ENCODE peak calls at places on chromosomes 3 and 15, in seven cellular contexts. P is tibial artery, O is esophagus muscularis mucosa, F is H9, G is GM06990, E is astrocyte of the spinal cord, X is astrocyte. C is an unnamed sample.

GRCh38 chr3:101325393-101326134 is 5.2 kb upstream of the IMPG2 start:
- DNase-seq in P (no peak), O (no peak), F (no peak), G (no peak), E (no peak), X (no peak), C (no peak)

GRCh38 chr15:65414841-65415621 is 7.7 kb downstream of the IGDCC4 start:
- DNase-seq in P (no peak), O (no peak), F (peak; percentile 94), G (no peak), E (peak; percentile 89), X (peak; percentile 57), C (peak; percentile 93)

GRCh38 chr15:45094358-45094730 is 19.6 kb downstream of the DUOX2 start:
- DNase-seq in P (no peak), O (no peak), F (no peak), G (no peak), E (no peak), X (no peak), C (no peak)

GRCh38 chr3:45343947-45344346 is 44.4 kb upstream of the LARS2 start:
- DNase-seq in P (no peak), O (no peak), F (peak; percentile 44), G (no peak), E (no peak), X (no peak), C (no peak)

GRCh38 chr15:82544431-82544830 is 4.2 kb upstream of the RPS17 start:
- DNase-seq in P (no peak), O (no peak), F (no peak), G (no peak), E (no peak), X (no peak), C (no peak)

GRCh38 chr3:141275032-141275422 is 43.4 kb downstream of the PXYLP1 start:
- DNase-seq in P (no peak), O (no peak), F (no peak), G (no peak), E (peak; percentile 17), X (peak; percentile 31), C (no peak)

GRCh38 chr3:11634081-11634635 is 9.6 kb downstream of the VGLL4 start:
- DNase-seq in P (no peak), O (no peak), F (no peak), G (no peak), E (no peak), X (no peak), C (no peak)

GRCh38 chr15:35885870-35886269 is 339.9 kb upstream of the DPH6 start:
- DNase-seq in P (no peak), O (no peak), F (no peak), G (no peak), E (peak; percentile 2), X (no peak), C (no peak)

GRCh38 chr15:22980189-22981136 is at the start of gene CYFIP1:
- DNase-seq in P (peak; percentile 83), O (no peak), F (peak; percentile 79), G (peak; percentile 59), E (peak; percentile 84), X (peak; percentile 78), C (peak; percentile 93)

GRCh38 chr3:51942603-51943450 is 664 bp downstream of the PARP3 start:
- DNase-seq in P (peak; percentile 49), O (no peak), F (peak; percentile 32), G (peak; percentile 65), E (peak; percentile 24), X (peak; percentile 25), C (peak; percentile 83)

GRCh38 chr3:194003128-194004057 is 132.6 kb upstream of the HES1 start:
- DNase-seq in P (peak; percentile 96), O (peak; percentile 97), F (peak; percentile 64), G (peak; percentile 82), E (peak; percentile 97), X (peak; percentile 93), C (peak; percentile 91)

GRCh38 chr15:38254065-38254883 is 1.6 kb downstream of the SPRED1 start:
- DNase-seq in P (peak; percentile 44), O (no peak), F (no peak), G (peak; percentile 45), E (peak; percentile 71), X (peak; percentile 59), C (no peak)

GRCh38 chr15:28909958-28910500 is 24.3 kb downstream of the APBA2 start:
- DNase-seq in P (no peak), O (no peak), F (no peak), G (no peak), E (no peak), X (no peak), C (no peak)

GRCh38 chr3:72756900-72757299 is 91.3 kb downstream of the SHQ1 start:
- DNase-seq in P (no peak), O (no peak), F (no peak), G (peak; percentile 77), E (no peak), X (no peak), C (no peak)

GRCh38 chr3:144488927-144489326 is 517.3 kb downstream of the DIPK2A start:
- DNase-seq in P (no peak), O (no peak), F (no peak), G (no peak), E (no peak), X (no peak), C (no peak)

GRCh38 chr3:184234224-184234623 is 4.8 kb downstream of the VWA5B2 start:
- DNase-seq in P (no peak), O (no peak), F (no peak), G (no peak), E (peak; percentile 80), X (peak; percentile 70), C (no peak)

GRCh38 chr15:26767169-26767670 is 5.6 kb downstream of the GABRB3 start:
- DNase-seq in P (no peak), O (no peak), F (peak; percentile 84), G (no peak), E (no peak), X (no peak), C (no peak)

GRCh38 chr3:57109437-57110199 is 49.2 kb downstream of the SPATA12 start:
- DNase-seq in P (no peak), O (no peak), F (no peak), G (no peak), E (no peak), X (no peak), C (no peak)

GRCh38 chr3:172135185-172135584 is 95.8 kb downstream of the FNDC3B start:
- DNase-seq in P (no peak), O (no peak), F (no peak), G (no peak), E (no peak), X (no peak), C (no peak)

GRCh38 chr3:71127052-71127451 is 456.5 kb downstream of the FOXP1 start:
- DNase-seq in P (no peak), O (no peak), F (no peak), G (no peak), E (no peak), X (no peak), C (no peak)

GRCh38 chr15:40828447-40829036 is at the start of gene PPP1R14D:
- DNase-seq in P (no peak), O (no peak), F (no peak), G (no peak), E (no peak), X (no peak), C (no peak)

GRCh38 chr3:133505813-133506212 is 67.7 kb upstream of the CDV3 start:
- DNase-seq in P (no peak), O (no peak), F (no peak), G (no peak), E (no peak), X (no peak), C (no peak)

GRCh38 chr15:82848201-82848993 is 39.0 kb downstream of the WHAMM start:
- DNase-seq in P (no peak), O (peak; percentile 17), F (no peak), G (no peak), E (no peak), X (no peak), C (peak; percentile 80)

GRCh38 chr15:78241017-78241416 is 6.7 kb upstream of the ACSBG1 start:
- DNase-seq in P (peak; percentile 83), O (peak; percentile 96), F (peak; percentile 93), G (peak; percentile 72), E (peak; percentile 64), X (peak; percentile 20), C (peak; percentile 93)

GRCh38 chr3:19702416-19703078 is 231.5 kb downstream of the EFHB start:
- DNase-seq in P (no peak), O (no peak), F (no peak), G (peak; percentile 30), E (no peak), X (no peak), C (peak; percentile 82)

DNA sequence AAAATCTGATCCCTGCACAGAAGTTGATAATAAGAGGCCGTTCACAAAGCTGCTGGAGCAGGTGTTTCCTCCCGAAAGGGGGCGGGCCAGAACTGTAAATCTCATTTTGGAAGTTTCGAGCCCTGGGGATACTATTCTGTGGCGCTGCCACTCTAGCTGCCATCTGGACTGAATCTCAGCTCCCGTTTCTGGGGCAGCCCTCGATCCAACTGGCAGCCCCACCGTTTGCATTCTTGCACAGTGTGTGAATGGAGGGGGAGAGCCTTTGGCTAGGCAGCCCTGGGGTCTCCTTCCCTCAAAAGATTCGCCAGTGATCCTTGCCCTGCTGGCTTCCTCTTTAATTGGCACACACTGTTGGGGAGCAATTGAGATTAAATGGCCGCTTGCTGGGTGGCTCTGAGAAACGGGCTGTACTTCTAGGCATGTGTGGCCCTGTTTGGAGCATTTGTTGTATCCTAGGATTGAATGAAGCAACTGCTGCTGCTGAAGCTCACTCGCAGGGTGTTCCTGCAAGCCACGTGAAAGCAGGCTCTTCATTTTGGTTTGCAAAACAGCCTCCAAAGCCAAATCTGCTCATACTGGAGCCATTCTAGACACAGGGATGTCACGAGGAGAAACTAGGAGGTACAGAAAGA is 57.2 kb upstream of the TOPAZ1 start:
- DNase-seq in P (peak; percentile 26), O (peak; percentile 87), F (no peak), G (no peak), E (no peak), X (no peak), C (no peak)
- TF ChIP-seq CTCF in P (no peak), O (no peak), F (no peak), G (no peak), E (no peak), X (no peak), C (no peak)

GRCh38 chr3:44338010-44338827 is at the start of gene TCAIM:
- DNase-seq in P (peak; percentile 95), O (peak; percentile 99), F (peak; percentile 98), G (peak; percentile 98), E (peak; percentile 98), X (peak; percentile 90), C (peak; percentile 100)
- TF ChIP-seq CTCF in P (no peak), O (no peak), F (no peak), G (no peak), E (no peak), X (no peak), C (no peak)

DNA sequence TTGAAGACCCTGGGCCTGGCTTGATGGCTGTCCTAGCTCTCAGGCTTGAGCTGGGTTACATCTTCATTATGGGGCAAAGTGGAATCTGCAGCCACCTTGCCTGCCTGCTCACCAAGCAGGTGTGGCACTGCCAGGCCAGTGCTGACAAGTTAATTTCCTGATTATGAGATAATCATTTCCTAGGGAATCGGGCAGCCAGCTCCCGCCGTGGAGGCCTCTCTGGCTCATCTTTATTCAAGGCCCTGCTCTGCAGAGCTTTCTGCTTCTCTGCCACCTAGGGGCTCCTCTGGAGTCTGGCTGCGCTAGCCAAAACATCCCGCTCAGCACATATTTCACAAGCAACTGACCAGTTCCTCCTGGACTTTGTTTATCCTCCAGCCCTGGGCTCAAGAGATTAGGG is 9.9 kb downstream of the LOXL1 start:
- DNase-seq in P (peak; percentile 57), O (no peak), F (no peak), G (no peak), E (peak; percentile 62), X (no peak), C (no peak)
- TF ChIP-seq CTCF in P (peak; percentile 22), O (no peak), F (peak; percentile 30), G (no peak), E (peak; percentile 48), X (no peak), C (peak; percentile 50)

GRCh38 chr15:58677426-58677825 is 72.1 kb downstream of the ADAM10 start:
- DNase-seq in P (no peak), O (no peak), F (no peak), G (no peak), E (no peak), X (no peak), C (no peak)
- TF ChIP-seq CTCF in P (peak; percentile 9), O (no peak), F (no peak), G (no peak), E (no peak), X (no peak), C (peak; percentile 29)